ENCODE peak calls at places on chromosomes 11 and 22, in nine cellular contexts. V is central memory CD4-positive, alpha-beta T cell; S is AG04450; Q is activated naive CD4-positive, alpha-beta T cell treated with Interleukin-2 at 50 U/mL for 16 hours; N is fibroblast of pulmonary artery; Z is stimulated activated CD8-positive, alpha-beta memory T cell treated with anti-CD3 and anti-CD28 coated beads, Interleukin-4, amount 100 ng/mL, for 24 hours; F is BE2C; U is RWPE1; Y is lower lobe of right lung. L is an unnamed sample.

GRCh38 chr11:128884703-128885338 is 6.3 kb upstream of the KCNJ5 start:
- DNase-seq in S (peak; percentile 33), Z (peak; percentile 20), F (peak; percentile 61), V (peak; percentile 62), U (peak; percentile 80), Q (peak; percentile 52), N (peak; percentile 79), Y (no peak), L (peak; percentile 80)

GRCh38 chr11:79087957-79088318 is 352.9 kb downstream of the TENM4 start:
- DNase-seq in S (no peak), Q (no peak), V (no peak), U (no peak), F (peak; percentile 42), N (peak; percentile 30), Z (no peak), Y (no peak), L (no peak)

GRCh38 chr11:124310746-124311145 is 3.0 kb downstream of the OR8D1 start:
- DNase-seq in U (no peak), Q (no peak), Z (no peak), Y (no peak), N (peak; percentile 77), V (no peak), S (no peak), F (no peak), L (no peak)

GRCh38 chr22:40728731-40729189 is 49.5 kb downstream of the MCHR1 start:
- DNase-seq in Q (peak; percentile 55), U (no peak), S (no peak), N (peak; percentile 36), V (peak; percentile 83), Y (peak; percentile 51), Z (peak; percentile 16), F (no peak), L (peak; percentile 36)

GRCh38 chr11:68649851-68650555 is 34.3 kb upstream of the GAL start:
- DNase-seq in V (no peak), Q (no peak), S (no peak), Z (no peak), U (no peak), F (no peak), N (no peak), Y (no peak), L (no peak)

GRCh38 chr11:13465909-13466371 is 2.9 kb upstream of the BTBD10 start:
- DNase-seq in S (no peak), V (no peak), Z (no peak), Y (no peak), N (peak; percentile 71), F (peak; percentile 8), Q (no peak), U (peak; percentile 41), L (peak; percentile 44)

GRCh38 chr11:43922295-43922648 is 20.2 kb upstream of the C11orf96 start:
- DNase-seq in Q (no peak), N (no peak), V (no peak), Z (no peak), U (no peak), F (no peak), S (no peak), Y (no peak), L (no peak)

GRCh38 chr22:37222440-37222971 is 10.2 kb upstream of the SSTR3 start:
- DNase-seq in S (no peak), V (peak; percentile 69), Y (no peak), Z (no peak), U (no peak), N (no peak), Q (peak; percentile 48), F (no peak), L (no peak)

GRCh38 chr22:49269928-49270327 is 557.7 kb downstream of the BRD1 start:
- DNase-seq in Z (no peak), Y (no peak), S (no peak), N (no peak), F (no peak), Q (no peak), U (no peak), V (no peak), L (no peak)

GRCh38 chr11:70112017-70112434 is 33.9 kb downstream of the ANO1 start:
- DNase-seq in Q (no peak), V (no peak), Z (no peak), U (no peak), N (no peak), S (no peak), Y (no peak), F (no peak), L (no peak)

GRCh38 chr11:10604340-10604748 is 35.9 kb upstream of the LYVE1 start:
- DNase-seq in V (no peak), Z (no peak), Q (no peak), N (peak; percentile 75), S (no peak), U (peak; percentile 35), Y (no peak), F (no peak), L (no peak)

GRCh38 chr11:81989093-81989492 is 744.6 kb downstream of the FAM181B start:
- DNase-seq in N (no peak), Q (no peak), S (no peak), U (no peak), Z (no peak), V (no peak), F (no peak), Y (no peak), L (no peak)

GRCh38 chr11:72781063-72781312 is 12.9 kb downstream of the STARD10 start:
- DNase-seq in N (no peak), Z (no peak), F (no peak), V (no peak), Y (peak; percentile 78), S (no peak), U (no peak), Q (no peak), L (peak; percentile 23)

GRCh38 chr11:73818838-73819237 is 31.2 kb downstream of the MRPL48 start:
- DNase-seq in U (no peak), Q (no peak), F (no peak), Z (no peak), S (no peak), N (peak; percentile 35), Y (no peak), V (no peak), L (no peak)

GRCh38 chr11:12278766-12279671 is 98.4 kb upstream of the PARVA start:
- DNase-seq in Z (no peak), Y (no peak), U (no peak), V (no peak), Q (no peak), S (no peak), N (no peak), F (no peak), L (peak; percentile 29)

GRCh38 chr11:96388891-96389603 is 665 bp downstream of the CCDC82 start:
- DNase-seq in Y (no peak), U (peak; percentile 44), Q (no peak), V (no peak), S (peak; percentile 4), Z (no peak), N (no peak), F (no peak), L (peak; percentile 19)

GRCh38 chr11:44203270-44204043 is 106.5 kb downstream of the ALX4 start:
- DNase-seq in F (no peak), Z (no peak), U (no peak), N (no peak), Y (no peak), V (no peak), S (no peak), Q (no peak), L (no peak)

GRCh38 chr22:25750569-25751173 is 8.7 kb downstream of the MYO18B start:
- DNase-seq in Q (no peak), N (no peak), V (no peak), Z (no peak), F (no peak), Y (no peak), S (no peak), U (no peak), L (no peak)

L was measured in LoVo.